ENCODE peak calls at places on chromosomes 6 and 20, in nine cellular contexts. K, O, U, Y, S, G, R, V and L are unnamed samples.

GRCh38 chr6:19538086-19538485 is 299.1 kb upstream of the ID4 start:
- DNase-seq in U (no peak), O (no peak), G (no peak), K (no peak), Y (no peak), S (no peak), V (no peak), R (peak; percentile 99), L (peak; percentile 95)

GRCh38 chr6:22108199-22108598 is 188.6 kb downstream of the PRL start:
- DNase-seq in U (no peak), Y (peak; percentile 25), O (no peak), R (no peak), V (peak; percentile 25), K (no peak), G (no peak), S (no peak), L (peak; percentile 46)

GRCh38 chr20:31260326-31260932 is 3.0 kb downstream of the DEFB115 start:
- DNase-seq in S (no peak), V (no peak), U (peak; percentile 22), K (no peak), R (peak; percentile 9), Y (no peak), G (no peak), O (no peak), L (peak; percentile 23)

GRCh38 chr6:156557269-156557885 is 219.8 kb upstream of the ARID1B start:
- DNase-seq in G (no peak), R (no peak), K (peak; percentile 28), Y (peak; percentile 23), U (no peak), V (no peak), O (no peak), S (no peak), L (peak; percentile 37)

GRCh38 chr6:3843379-3844096 is 5.6 kb upstream of the FAM50B start:
- DNase-seq in U (no peak), V (no peak), K (no peak), R (no peak), Y (no peak), G (no peak), O (no peak), S (no peak), L (no peak)

GRCh38 chr6:169800668-169801395 is 49.4 kb downstream of the ERMARD start:
- DNase-seq in G (peak; percentile 54), O (peak; percentile 28), Y (peak; percentile 54), V (peak; percentile 42), R (peak; percentile 5), U (peak; percentile 52), K (peak; percentile 82), S (peak; percentile 68), L (peak; percentile 60)

GRCh38 chr6:30748301-30748769 is 4.0 kb upstream of the IER3 start:
- DNase-seq in G (no peak), K (peak; percentile 52), S (no peak), O (no peak), U (no peak), Y (no peak), R (no peak), V (no peak), L (peak; percentile 94)

GRCh38 chr6:8478418-8478817 is 43.1 kb upstream of the SLC35B3 start:
- DNase-seq in V (no peak), O (no peak), S (no peak), Y (no peak), K (no peak), G (no peak), U (no peak), R (no peak), L (no peak)

GRCh38 chr20:45012682-45013302 is 46.5 kb downstream of the STK4 start:
- DNase-seq in S (no peak), R (peak; percentile 82), O (no peak), Y (peak; percentile 74), K (peak; percentile 57), U (no peak), V (peak; percentile 37), G (no peak), L (peak; percentile 30)

GRCh38 chr6:98657764-98658163 is 176.6 kb upstream of the POU3F2 start:
- DNase-seq in Y (peak; percentile 42), U (no peak), R (peak; percentile 14), G (peak; percentile 36), S (no peak), V (peak; percentile 29), K (peak; percentile 38), O (no peak), L (peak; percentile 78)

GRCh38 chr6:165847407-165848098 is 184.5 kb upstream of the PDE10A start:
- DNase-seq in K (peak; percentile 89), V (peak; percentile 38), G (no peak), O (no peak), Y (peak; percentile 92), S (no peak), R (no peak), U (no peak), L (no peak)

GRCh38 chr6:165849539-165850430 is 186.7 kb upstream of the PDE10A start:
- DNase-seq in Y (peak; percentile 35), S (no peak), V (no peak), O (no peak), R (no peak), G (no peak), K (no peak), U (no peak), L (no peak)

GRCh38 chr6:165846123-165846966 is 183.3 kb upstream of the PDE10A start:
- DNase-seq in U (no peak), Y (no peak), O (no peak), K (peak; percentile 8), S (no peak), V (no peak), R (no peak), G (no peak), L (no peak)

GRCh38 chr6:165850434-165851019 is 187.5 kb upstream of the PDE10A start:
- DNase-seq in Y (peak; percentile 77), U (peak; percentile 59), R (peak; percentile 17), O (no peak), V (peak; percentile 54), G (peak; percentile 61), S (peak; percentile 67), K (peak; percentile 57), L (peak; percentile 57)

GRCh38 chr6:165848099-165848461 is 185.0 kb upstream of the PDE10A start:
- DNase-seq in U (no peak), K (no peak), Y (no peak), V (no peak), S (no peak), O (no peak), G (no peak), R (no peak), L (no peak)
- TF ChIP-seq CTCF in U (no peak), K (no peak), Y (peak; percentile 28), V (no peak), S (peak; percentile 31), O (no peak), G (no peak), R (no peak), L (no peak)

DNA sequence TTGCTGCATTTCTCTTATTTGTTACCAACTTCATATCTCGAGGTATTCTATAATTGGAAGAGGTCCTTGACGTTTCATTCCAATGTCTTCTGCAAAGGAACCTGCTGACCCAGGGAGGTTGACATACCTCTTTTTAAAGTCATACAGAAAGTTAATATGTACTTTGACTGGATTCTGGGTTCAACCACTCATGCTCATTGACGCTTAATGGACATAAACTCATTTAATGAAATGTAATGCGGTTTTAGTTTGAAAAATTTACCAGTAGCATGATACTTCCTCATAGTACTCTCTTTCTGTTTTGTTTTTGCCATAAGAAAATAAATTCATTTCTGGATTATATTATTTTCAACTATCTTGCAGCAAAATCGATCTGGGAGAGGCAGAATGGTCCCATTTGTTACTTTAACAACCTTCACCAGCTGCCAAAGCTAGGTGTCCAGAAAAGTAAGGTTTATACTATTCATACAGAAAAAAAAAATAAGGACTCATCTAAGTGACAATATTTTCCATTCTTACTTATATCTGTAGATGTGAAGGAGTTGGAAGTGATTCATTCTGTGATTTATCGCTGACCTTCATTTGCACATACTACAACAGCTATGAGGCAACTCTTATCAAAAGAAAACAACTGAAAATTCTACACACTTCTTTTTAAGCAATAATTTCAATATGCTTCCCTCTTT is 101.6 kb downstream of the ATXN1 start:
- DNase-seq in V (peak; percentile 32), R (no peak), S (no peak), U (no peak), K (peak; percentile 41), O (no peak), Y (peak; percentile 53), G (no peak), L (no peak)
- H3K4me3 ChIP-seq in V (no peak overlapping the region), R (no peak overlapping the region), S (no peak overlapping the region), U (no peak overlapping the region), K (no peak overlapping the region), O (no peak overlapping the region), Y (no peak overlapping the region), G (no peak overlapping the region), L (no peak overlapping the region)

DNA sequence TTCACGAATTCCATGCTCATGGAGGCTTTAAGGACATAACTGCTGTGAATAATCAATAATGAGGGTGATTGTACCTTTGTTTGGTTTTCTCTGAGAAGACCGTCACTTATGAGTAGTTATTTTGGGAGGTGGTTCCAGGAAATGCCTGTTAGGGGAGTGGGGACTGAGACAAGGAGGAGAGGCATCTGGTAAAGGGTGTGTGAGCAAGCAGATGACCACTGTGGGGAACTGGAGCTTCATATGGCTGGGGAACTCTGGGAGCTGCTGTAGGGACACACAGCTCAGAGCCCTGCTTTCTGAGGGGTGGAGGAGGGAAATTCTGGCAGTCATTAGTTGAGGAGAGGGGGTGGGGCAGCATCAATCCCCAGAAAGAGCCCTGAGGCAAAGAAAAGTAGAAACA is 71.3 kb upstream of the TINAG start:
- DNase-seq in V (no peak), Y (no peak), K (no peak), G (no peak), R (no peak), S (no peak), O (no peak), U (no peak), L (peak; percentile 10)
- TF ChIP-seq CTCF in V (no peak), Y (no peak), K (no peak), G (no peak), R (no peak), S (no peak), O (no peak), U (no peak), L (no peak)

GRCh38 chr6:145080651-145081050 is 654.7 kb downstream of the EPM2A start:
- DNase-seq in O (no peak), Y (no peak), K (no peak), S (no peak), G (no peak), U (no peak), R (no peak), V (peak; percentile 10), L (no peak)
- H3K4me3 ChIP-seq in O (no peak overlapping the region), Y (no peak overlapping the region), K (no peak overlapping the region), S (no peak overlapping the region), G (no peak overlapping the region), U (no peak overlapping the region), R (no peak overlapping the region), V (no peak overlapping the region), L (no peak overlapping the region)

GRCh38 chr20:1240549-1240948 is 14.7 kb downstream of the RAD21L1 start:
- DNase-seq in G (no peak), R (no peak), S (no peak), U (no peak), Y (no peak), V (no peak), O (no peak), K (no peak), L (no peak)
- TF ChIP-seq CTCF in G (no peak), R (no peak), S (no peak), U (no peak), Y (no peak), V (no peak), O (no peak), K (no peak), L (no peak)